ENCODE peak calls at places on chromosome 16, in five cellular contexts. T is natural killer cell treated with Interleukin-12 subunit alpha and Interleukin-12 subunit beta and Interleukin-15 and Interleukin-18, amount 100 ng/mL, for 72 hours; C is KG1; E is GM12891; W is choroid plexus epithelial cell. P is an unnamed sample.

GRCh38 chr16:53566568-53566967 is 63.6 kb upstream of the AKTIP start:
- DNase-seq in T (no peak), C (no peak), W (no peak), E (no peak), P (no peak)

GRCh38 chr16:74279266-74279665 is 17.3 kb upstream of the PSMD7 start:
- DNase-seq in E (no peak), C (no peak), T (no peak), W (no peak), P (no peak)

GRCh38 chr16:30473231-30474061 is 904 bp downstream of the ITGAL start:
- DNase-seq in E (no peak), T (peak), C (no peak), W (no peak), P (peak)

GRCh38 chr16:5056347-5056746 is 9.4 kb downstream of the C16orf89 start:
- DNase-seq in W (peak), C (no peak), E (peak), T (no peak), P (peak)

GRCh38 chr16:80300876-80301275 is 239.9 kb upstream of the DYNLRB2 start:
- DNase-seq in E (no peak), T (no peak), C (no peak), W (peak), P (no peak)

GRCh38 chr16:67252806-67253497 is 4.2 kb downstream of the SLC9A5 start:
- DNase-seq in E (no peak), C (no peak), W (no peak), T (no peak), P (no peak)

GRCh38 chr16:73022534-73022933 is 25.4 kb downstream of the ZFHX3 start:
- DNase-seq in T (no peak), C (no peak), W (no peak), E (no peak), P (no peak)

GRCh38 chr16:83802135-83802534 is 5.6 kb upstream of the HSBP1 start:
- DNase-seq in T (no peak), C (no peak), W (peak), E (peak), P (no peak)

GRCh38 chr16:81175325-81175891 is 63.1 kb upstream of the BCO1 start:
- DNase-seq in E (no peak), W (peak), T (no peak), C (no peak), P (no peak)

GRCh38 chr16:26071383-26071782 is 379.6 kb downstream of the HS3ST4 start:
- DNase-seq in T (no peak), E (no peak), C (no peak), W (no peak), P (no peak)

GRCh38 chr16:55502801-55503366 is 6.0 kb upstream of the LPCAT2 start:
- DNase-seq in E (no peak), W (peak), C (no peak), T (no peak), P (no peak)

GRCh38 chr16:23213831-23214230 is 31.3 kb downstream of the SCNN1G start:
- DNase-seq in E (no peak), C (no peak), W (no peak), T (no peak), P (no peak)

GRCh38 chr16:10584956-10585561 is 4.7 kb upstream of the EMP2 start:
- DNase-seq in T (no peak), W (no peak), E (no peak), C (no peak), P (no peak)

GRCh38 chr16:75279277-75279676 is 27.9 kb upstream of the BCAR1 start:
- DNase-seq in E (no peak), T (no peak), W (no peak), C (no peak), P (no peak)

GRCh38 chr16:86827521-86827920 is 249.2 kb downstream of the FOXL1 start:
- DNase-seq in W (no peak), C (no peak), T (no peak), E (no peak), P (no peak)

GRCh38 chr16:2398520-2398919 is 30.7 kb upstream of the CCNF start:
- DNase-seq in E (no peak), C (no peak), W (no peak), T (no peak), P (no peak)

GRCh38 chr16:57606847-57607501 is 21.5 kb upstream of the ADGRG1 start:
- DNase-seq in T (no peak), W (no peak), E (no peak), C (no peak), P (no peak)

GRCh38 chr16:47777191-47777590 is 316.1 kb downstream of the PHKB start:
- DNase-seq in T (no peak), W (peak), C (no peak), E (no peak), P (no peak)

GRCh38 chr16:2520784-2521577 is 810 bp downstream of the AMDHD2 start:
- DNase-seq in T (peak), W (peak), C (no peak), E (peak), P (no peak)

GRCh38 chr16:72467157-72467759 is 295.3 kb upstream of the PMFBP1 start:
- DNase-seq in C (peak), T (no peak), E (no peak), W (peak), P (peak)

GRCh38 chr16:74438492-74438979 is 17.3 kb upstream of the CLEC18B start:
- DNase-seq in E (no peak), W (no peak), C (peak), T (no peak), P (no peak)

GRCh38 chr16:23072769-23073549 is 76.3 kb downstream of the USP31 start:
- DNase-seq in C (no peak), W (peak), T (no peak), E (no peak), P (no peak)

GRCh38 chr16:52557236-52557635 is 10.3 kb upstream of the TOX3 start:
- DNase-seq in W (no peak), T (no peak), E (no peak), C (no peak), P (no peak)

GRCh38 chr16:51971184-51971583 is 575.8 kb downstream of the TOX3 start:
- DNase-seq in C (no peak), T (no peak), E (no peak), W (peak), P (peak)

GRCh38 chr16:81636298-81636960 is 142.7 kb upstream of the PLCG2 start:
- DNase-seq in W (peak), T (no peak), E (no peak), C (no peak), P (peak)

GRCh38 chr16:3812469-3813172 is 67.9 kb downstream of the CREBBP start:
- DNase-seq in E (no peak), T (no peak), W (no peak), C (no peak), P (no peak)

GRCh38 chr16:9047689-9048301 is 43.6 kb upstream of the HAPSTR1 start:
- DNase-seq in C (peak), E (no peak), T (peak), W (peak), P (peak)

GRCh38 chr16:27795992-27796614 is 246.2 kb downstream of the KATNIP start:
- DNase-seq in W (peak), T (peak), C (peak), E (no peak), P (no peak)

P was measured in AML-193.